ENCODE peak calls at places on chromosomes 3 and 15, in four cellular contexts. J, H, R and P are unnamed samples.

GRCh38 chr3:127041264-127041820 is 58.4 kb downstream of the PLXNA1 start:
- DNase-seq in H (no peak), R (peak; percentile 50), J (no peak), P (no peak)

GRCh38 chr3:194133661-194134230 is 2.2 kb upstream of the HES1 start:
- DNase-seq in J (peak; percentile 75), R (peak; percentile 76), H (peak; percentile 46), P (no peak)

GRCh38 chr3:155556531-155556930 is 188.3 kb downstream of the PLCH1 start:
- DNase-seq in R (no peak), J (no peak), H (no peak), P (no peak)

GRCh38 chr3:10370429-10370828 is 49.5 kb upstream of the SEC13 start:
- DNase-seq in R (no peak), H (no peak), J (no peak), P (peak; percentile 55)

GRCh38 chr3:187150599-187150998 is 11.3 kb upstream of the RPL39L start:
- DNase-seq in H (peak; percentile 38), J (no peak), R (no peak), P (no peak)

GRCh38 chr3:47260605-47261004 is 22.0 kb downstream of the KIF9 start:
- DNase-seq in J (no peak), R (no peak), H (no peak), P (no peak)

GRCh38 chr3:131218196-131218595 is 163.4 kb upstream of the NUDT16 start:
- DNase-seq in J (no peak), H (no peak), R (no peak), P (peak; percentile 61)

GRCh38 chr3:9696480-9697220 is 7.0 kb upstream of the CPNE9 start:
- DNase-seq in J (no peak), H (no peak), R (no peak), P (no peak)

GRCh38 chr15:51672100-51672731 is 9.1 kb upstream of the SCG3 start:
- DNase-seq in H (no peak), J (no peak), R (no peak), P (no peak)

GRCh38 chr3:122727766-122728165 is 47.1 kb downstream of the PARP14 start:
- DNase-seq in H (no peak), J (no peak), R (no peak), P (no peak)

GRCh38 chr15:59541750-59542149 is 69.8 kb upstream of the GCNT3 start:
- DNase-seq in J (no peak), R (no peak), H (no peak), P (no peak)

GRCh38 chr3:89955141-89955540 is 847.7 kb downstream of the EPHA3 start:
- DNase-seq in R (no peak), H (no peak), J (no peak), P (no peak)

GRCh38 chr3:24496529-24497482 is 2.2 kb upstream of the THRB start:
- DNase-seq in H (peak; percentile 77), R (peak; percentile 87), J (peak; percentile 85), P (no peak)

GRCh38 chr3:81352867-81353266 is 408.6 kb downstream of the GBE1 start:
- DNase-seq in R (peak; percentile 63), H (no peak), J (peak; percentile 24), P (no peak)

GRCh38 chr3:16094644-16095272 is 79.7 kb upstream of the GALNT15 start:
- DNase-seq in H (no peak), R (no peak), J (no peak), P (no peak)

GRCh38 chr15:40112789-40113188 is 4.1 kb upstream of the BMF start:
- DNase-seq in R (no peak), H (no peak), J (no peak), P (no peak)

GRCh38 chr3:101038393-101038792 is 45.2 kb upstream of the ABI3BP start:
- DNase-seq in R (no peak), H (no peak), J (no peak), P (no peak)

GRCh38 chr15:79172032-79172481 is 81.5 kb upstream of the RASGRF1 start:
- DNase-seq in H (no peak), J (no peak), R (no peak), P (no peak)

GRCh38 chr3:44338010-44338827 is at the start of gene TCAIM:
- DNase-seq in R (peak; percentile 99), H (peak; percentile 99), J (peak; percentile 99), P (peak; percentile 96)

GRCh38 chr3:44338828-44339127 is 212 bp downstream of the TCAIM start:
- DNase-seq in H (no peak), J (no peak), R (no peak), P (no peak)

GRCh38 chr3:44342191-44342790 is 3.7 kb downstream of the TCAIM start:
- DNase-seq in R (no peak), H (no peak), J (no peak), P (peak; percentile 74)

GRCh38 chr3:44339181-44339741 is 695 bp downstream of the TCAIM start:
- DNase-seq in H (no peak), R (no peak), J (no peak), P (peak; percentile 9)

DNA sequence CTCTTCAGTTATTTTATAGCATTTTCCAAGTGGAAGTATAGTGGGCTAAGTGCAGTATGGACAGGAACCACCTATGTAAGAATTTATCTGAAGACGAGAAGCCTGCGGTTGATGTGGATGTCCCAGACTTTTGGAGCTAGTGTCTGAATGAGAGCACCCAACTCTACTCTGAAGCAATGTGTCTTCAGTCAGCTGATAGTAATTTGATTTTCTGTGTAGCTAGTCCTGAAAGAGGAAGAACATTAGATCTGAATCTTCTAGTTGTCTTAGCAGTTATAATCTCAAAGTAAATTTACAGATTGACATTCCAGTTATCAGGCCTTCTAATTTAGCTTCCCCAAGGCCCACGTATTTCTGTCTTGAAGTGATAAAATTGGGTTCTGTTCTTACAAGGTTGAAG is 1.4 kb downstream of the TCAIM start:
- DNase-seq in H (no peak), R (no peak), J (no peak), P (no peak)
- H3K4me3 ChIP-seq in H (no peak overlapping the region), R (peak overlapping the region; percentile 75), J (peak overlapping the region; percentile 69), P (peak overlapping the region; percentile 64)

GRCh38 chr3:71304684-71305083 is 278.8 kb downstream of the FOXP1 start:
- DNase-seq in R (no peak), J (no peak), H (peak; percentile 22), P (peak; percentile 64)
- TF ChIP-seq CTCF in R (peak; percentile 28), J (peak; percentile 70), H (peak; percentile 33), P (no peak)

GRCh38 chr15:92818658-92819311 is 81.3 kb upstream of the CHD2 start:
- DNase-seq in J (no peak), R (no peak), H (no peak), P (no peak)
- H3K4me3 ChIP-seq in J (no peak overlapping the region), R (no peak overlapping the region), H (no peak overlapping the region), P (no peak overlapping the region)

DNA sequence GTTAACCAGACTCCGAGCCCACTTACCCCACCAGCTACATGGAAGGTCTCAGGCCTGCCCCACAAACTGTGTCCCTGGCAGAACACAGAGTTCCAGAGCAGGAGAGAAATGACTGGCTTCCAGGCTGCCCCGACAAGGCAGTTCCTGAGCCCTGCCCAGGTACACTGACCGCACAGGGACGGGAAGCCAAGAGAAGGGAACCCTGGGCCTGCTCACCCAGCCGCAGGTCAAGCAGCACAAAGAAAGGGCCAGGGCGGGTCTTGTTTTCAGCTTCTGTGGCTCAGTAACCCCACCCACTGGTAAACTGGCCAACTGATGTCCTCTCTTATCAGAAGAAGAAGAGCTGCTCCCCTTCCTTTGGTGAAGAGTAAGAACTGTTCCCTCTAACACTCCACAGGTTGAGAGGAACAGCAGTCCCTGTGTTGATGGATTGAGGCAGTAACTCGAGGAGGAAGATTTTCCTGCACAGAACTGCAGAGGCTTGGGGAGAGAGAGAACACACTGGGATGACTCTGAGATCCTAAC is 68.4 kb downstream of the CRTC3 start:
- DNase-seq in H (peak; percentile 79), R (peak; percentile 83), J (peak; percentile 72), P (peak; percentile 44)
- TF ChIP-seq CTCF in H (peak; percentile 7), R (peak; percentile 32), J (peak; percentile 47), P (peak; percentile 7)